ENCODE peak calls at places on chromosomes 16 and 17, in six cellular contexts. T is adrenal gland, V is heart left ventricle, C is esophagus squamous epithelium, A is MM.1S, W is IMR-90. U is an unnamed sample. For H3K9me3 and H3K4me1, the result is how much of the 10 kb centered on the place peaks cover.

GRCh38 chr17:81424151-81424550 is 28.9 kb downstream of the BAHCC1 start:
- DNase-seq in T (no peak), V (no peak), C (no peak), A (no peak), W (no peak), U (no peak)

GRCh38 chr16:51374346-51374745 is 223.3 kb upstream of the SALL1 start:
- DNase-seq in T (no peak), V (no peak), C (no peak), A (no peak), W (peak), U (no peak)

GRCh38 chr16:89026121-89026612 is 49.2 kb upstream of the CBFA2T3 start:
- DNase-seq in T (no peak), V (no peak), C (no peak), A (no peak), W (no peak), U (no peak)

GRCh38 chr16:30761427-30761927 is 385 bp downstream of the CFAP119 start:
- DNase-seq in T (peak), V (no peak), C (no peak), A (peak), W (peak), U (no peak)

GRCh38 chr16:70416748-70417616 is 21.9 kb downstream of the ST3GAL2 start:
- DNase-seq in T (no peak), V (no peak), C (no peak), A (peak), W (no peak), U (no peak)

GRCh38 chr16:66619534-66620418 is 15.3 kb downstream of the CMTM3 start:
- DNase-seq in T (no peak), V (no peak), C (no peak), A (no peak), W (peak), U (no peak)

GRCh38 chr16:74775255-74775654 is 635 bp upstream of the FA2H start:
- DNase-seq in T (no peak), V (no peak), C (no peak), A (no peak), W (no peak), U (no peak)

GRCh38 chr17:58822148-58823050 is 66.7 kb downstream of the PPM1E start:
- DNase-seq in T (peak), V (no peak), C (no peak), A (no peak), W (no peak), U (no peak)

GRCh38 chr16:57810197-57811024 is 8.1 kb upstream of the KIFC3 start:
- DNase-seq in T (peak), V (peak), C (peak), A (peak), W (peak), U (peak)

GRCh38 chr17:78338860-78339259 is 21.0 kb downstream of the SOCS3 start:
- DNase-seq in T (no peak), V (no peak), C (no peak), A (peak), W (no peak), U (no peak)

GRCh38 chr17:71052971-71053370 is 883.6 kb downstream of the KCNJ2 start:
- DNase-seq in T (no peak), V (no peak), C (no peak), A (no peak), W (no peak), U (no peak)

GRCh38 chr16:1458977-1459341 is 14.6 kb upstream of the CCDC154 start:
- DNase-seq in T (no peak), V (no peak), C (no peak), A (no peak), W (no peak), U (no peak)

GRCh38 chr16:31063843-31064611 is 10.0 kb downstream of the ZNF668 start:
- DNase-seq in T (no peak), V (no peak), C (no peak), A (no peak), W (no peak), U (no peak)

GRCh38 chr16:49833055-49833454 is 22.9 kb downstream of the ZNF423 start:
- DNase-seq in T (no peak), V (peak), C (no peak), A (no peak), W (no peak), U (no peak)

GRCh38 chr17:68993112-68993511 is 37.9 kb upstream of the ABCA8 start:
- DNase-seq in T (no peak), V (no peak), C (no peak), A (no peak), W (peak), U (no peak)

GRCh38 chr16:57570301-57571070 is 28.0 kb downstream of the ADGRG5 start:
- DNase-seq in T (no peak), V (no peak), C (no peak), A (no peak), W (no peak), U (no peak)

GRCh38 chr17:54270499-54270898 is 447.8 kb downstream of the KIF2B start:
- DNase-seq in T (no peak), V (no peak), C (no peak), A (no peak), W (no peak), U (no peak)

GRCh38 chr17:66461343-66461995 is 159.1 kb downstream of the PRKCA start:
- DNase-seq in T (no peak), V (no peak), C (no peak), A (no peak), W (no peak), U (no peak)

GRCh38 chr17:50266384-50267073 is 7.7 kb upstream of the TMEM92 start:
- DNase-seq in T (no peak), V (peak), C (no peak), A (no peak), W (peak), U (peak)

GRCh38 chr16:50692999-50693781 is at the start of gene NOD2:
- DNase-seq in T (no peak), V (no peak), C (no peak), A (peak), W (no peak), U (no peak)

GRCh38 chr17:38451840-38452529 is 23.7 kb downstream of the ARHGAP23 start:
- DNase-seq in T (no peak), V (peak), C (no peak), A (no peak), W (peak), U (no peak)

GRCh38 chr17:54903375-54903774 is 2.7 kb downstream of the TOM1L1 start:
- DNase-seq in T (peak), V (peak), C (no peak), A (no peak), W (no peak), U (peak)

GRCh38 chr17:28384281-28385036 is 13.0 kb downstream of the SARM1 start:
- DNase-seq in T (no peak), V (peak), C (no peak), A (peak), W (no peak), U (peak)

GRCh38 chr16:1763521-1764511 is 7.5 kb downstream of the NME3 start:
- DNase-seq in T (no peak), V (no peak), C (no peak), A (no peak), W (no peak), U (no peak)

GRCh38 chr16:80250376-80250775 is 290.4 kb upstream of the DYNLRB2 start:
- DNase-seq in T (no peak), V (no peak), C (no peak), A (no peak), W (no peak), U (no peak)

GRCh38 chr16:57549730-57550129 is 7.3 kb downstream of the ADGRG5 start:
- DNase-seq in T (no peak), V (no peak), C (no peak), A (peak), W (no peak), U (no peak)

GRCh38 chr16:89905511-89906140 is 13.0 kb upstream of the MC1R start:
- DNase-seq in T (no peak), V (no peak), C (no peak), A (no peak), W (no peak), U (no peak)

GRCh38 chr16:81179219-81179618 is 59.3 kb upstream of the BCO1 start:
- DNase-seq in T (no peak), V (no peak), C (no peak), A (no peak), W (no peak), U (no peak)

GRCh38 chr17:72970794-72971512 is 121.5 kb downstream of the SLC39A11 start:
- DNase-seq in T (no peak), V (no peak), C (no peak), A (no peak), W (peak), U (no peak)

GRCh38 chr17:43674394-43674793 is 12.7 kb upstream of the MEOX1 start:
- DNase-seq in T (no peak), V (no peak), C (no peak), A (no peak), W (no peak), U (no peak)

GRCh38 chr17:49168706-49169105 is 36.1 kb downstream of the B4GALNT2 start:
- DNase-seq in T (no peak), V (no peak), C (no peak), A (no peak), W (no peak), U (no peak)

GRCh38 chr16:22948058-22948602 is 134.2 kb downstream of the HS3ST2 start:
- DNase-seq in T (peak), V (no peak), C (no peak), A (no peak), W (no peak), U (no peak)

GRCh38 chr17:9924735-9925191 is 19.7 kb upstream of the RCVRN start:
- DNase-seq in T (peak), V (no peak), C (no peak), A (peak), W (peak), U (no peak)

GRCh38 chr17:37065486-37066321 is 117.0 kb downstream of the AATF start:
- DNase-seq in T (no peak), V (no peak), C (no peak), A (no peak), W (no peak), U (no peak)

GRCh38 chr16:2088759-2089358 is 41.1 kb downstream of the TSC2 start:
- DNase-seq in T (no peak), V (no peak), C (no peak), A (no peak), W (no peak), U (no peak)

GRCh38 chr16:88486398-88487123 is 33.5 kb downstream of the ZFPM1 start:
- DNase-seq in T (no peak), V (no peak), C (no peak), A (no peak), W (no peak), U (no peak)

DNA sequence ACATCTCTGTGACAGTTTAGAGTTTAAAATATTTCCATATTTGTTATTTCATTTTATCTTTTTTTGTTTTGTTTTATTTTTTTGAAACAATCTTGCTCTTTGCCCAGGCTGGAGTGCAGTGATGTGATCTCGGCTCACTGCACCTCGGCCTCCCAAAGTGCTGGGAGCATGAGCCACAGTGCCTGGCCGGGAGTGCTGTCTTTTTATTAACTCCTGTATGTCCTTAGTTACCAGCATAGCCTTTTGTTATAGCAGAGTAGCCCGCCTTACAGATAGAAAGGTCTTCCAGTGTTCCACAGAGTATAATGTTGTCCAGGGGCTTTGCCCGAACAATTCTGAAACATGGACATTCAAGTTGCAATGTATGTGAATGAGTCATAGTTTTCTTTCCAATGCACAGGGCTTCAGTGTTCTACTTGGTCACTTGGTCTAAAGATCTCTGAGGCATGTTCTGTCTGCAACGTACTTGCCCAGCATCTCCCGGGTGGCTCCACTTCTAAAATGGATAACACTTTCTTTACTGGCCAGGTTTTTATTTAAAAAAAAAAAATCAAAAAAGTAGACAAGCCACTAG is 125.6 kb downstream of the KCNJ18 start:
- DNase-seq in T (no peak), V (no peak), C (no peak), A (no peak), W (no peak), U (no peak)
- H3K9me3 ChIP-seq in T (under half), V (under half), C (under half), A (under half), W (under half), U (under half)

GRCh38 chr17:2068101-2068518 is 13.2 kb downstream of the HIC1 start:
- DNase-seq in T (no peak), V (no peak), C (no peak), A (no peak), W (peak), U (no peak)
- H3K4me1 ChIP-seq in T (under half), V (half or more), C (under half), A (under half), W (half or more), U (under half)

GRCh38 chr17:60356947-60357346 is 35.0 kb downstream of the USP32 start:
- DNase-seq in T (peak), V (no peak), C (no peak), A (no peak), W (peak), U (no peak)
- TF ChIP-seq CTCF in T (no peak), V (no peak), C (no peak), A (no peak), W (no peak), U (no peak)

DNA sequence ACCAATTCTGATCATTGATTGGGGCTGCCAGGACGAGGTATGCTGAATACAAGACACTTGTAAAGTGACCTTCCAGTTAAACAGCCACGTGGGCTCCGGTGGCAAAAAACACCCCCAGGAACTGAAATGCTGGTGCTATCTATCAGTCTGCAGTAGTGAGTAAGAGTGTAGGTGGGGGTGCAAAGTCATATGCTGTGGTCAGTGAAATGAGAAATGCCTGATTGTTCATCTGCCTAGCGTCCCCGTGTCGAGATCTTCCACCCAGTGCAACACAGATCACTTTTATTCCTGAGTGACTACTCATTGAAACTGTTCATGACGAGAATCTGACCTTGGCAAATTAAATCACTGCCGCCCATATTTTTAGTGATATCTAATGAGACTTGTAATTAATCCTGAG is 806.5 kb upstream of the GOT2 start:
- DNase-seq in T (no peak), V (no peak), C (no peak), A (no peak), W (peak), U (no peak)
- H3K9me3 ChIP-seq in T (under half), V (under half), C (under half), A (under half), W (under half), U (under half)